ENCODE peak calls at places on chromosomes 4 and X, in seven cellular contexts. J, X, Q, R, B, G and C are unnamed samples.

GRCh38 chr4:148445071-148445902 is 3.1 kb upstream of the NR3C2 start:
- DNase-seq in J (peak), X (peak), Q (peak), R (no peak), B (peak), G (peak), C (no peak)

GRCh38 chrX:129577473-129577872 is 37.4 kb downstream of the OCRL start:
- DNase-seq in J (no peak), X (no peak), Q (peak), R (peak), B (peak), G (no peak), C (peak)

GRCh38 chr4:116599859-116600258 is 485.5 kb downstream of the TRAM1L1 start:
- DNase-seq in J (no peak), X (peak), Q (no peak), R (no peak), B (no peak), G (no peak), C (no peak)

GRCh38 chr4:39415678-39416283 is 9.1 kb downstream of the KLB start:
- DNase-seq in J (no peak), X (no peak), Q (no peak), R (no peak), B (peak), G (no peak), C (no peak)

GRCh38 chrX:140524556-140524955 is 19.7 kb upstream of the SOX3 start:
- DNase-seq in J (no peak), X (no peak), Q (no peak), R (no peak), B (no peak), G (no peak), C (peak)

GRCh38 chr4:37685726-37686372 is 327 bp downstream of the RELL1 start:
- DNase-seq in J (no peak), X (no peak), Q (peak), R (no peak), B (peak), G (peak), C (no peak)

GRCh38 chr4:180665994-180666818 is 1577.0 kb upstream of the TENM3 start:
- DNase-seq in J (no peak), X (no peak), Q (peak), R (peak), B (peak), G (no peak), C (no peak)

GRCh38 chrX:115972717-115973116 is 197.8 kb upstream of the AGTR2 start:
- DNase-seq in J (no peak), X (no peak), Q (no peak), R (no peak), B (no peak), G (no peak), C (no peak)

GRCh38 chrX:48180811-48181210 is 15.8 kb downstream of the SSX5 start:
- DNase-seq in J (no peak), X (no peak), Q (no peak), R (no peak), B (no peak), G (no peak), C (no peak)

GRCh38 chr4:176833416-176833815 is 40.7 kb upstream of the VEGFC start:
- DNase-seq in J (no peak), X (no peak), Q (no peak), R (no peak), B (peak), G (no peak), C (no peak)

GRCh38 chrX:102959471-102959870 is 22.4 kb downstream of the RAB40AL start:
- DNase-seq in J (no peak), X (no peak), Q (no peak), R (no peak), B (peak), G (no peak), C (peak)

GRCh38 chrX:42708222-42708621 is 69.7 kb downstream of the PPP1R2C start:
- DNase-seq in J (no peak), X (no peak), Q (no peak), R (no peak), B (peak), G (no peak), C (peak)

GRCh38 chr4:3674479-3674851 is 91.7 kb upstream of the ADRA2C start:
- DNase-seq in J (no peak), X (peak), Q (no peak), R (no peak), B (no peak), G (no peak), C (no peak)

GRCh38 chr4:181757921-181758320 is 485.3 kb upstream of the TENM3 start:
- DNase-seq in J (no peak), X (no peak), Q (no peak), R (no peak), B (no peak), G (no peak), C (no peak)

GRCh38 chr4:75633846-75634245 is 3.5 kb upstream of the CDKL2 start:
- DNase-seq in J (no peak), X (no peak), Q (no peak), R (no peak), B (no peak), G (no peak), C (no peak)

GRCh38 chr4:75630932-75631320 is 598 bp upstream of the CDKL2 start:
- DNase-seq in J (no peak), X (no peak), Q (no peak), R (no peak), B (no peak), G (no peak), C (no peak)

GRCh38 chr4:75634281-75634680 is 4.0 kb upstream of the CDKL2 start:
- DNase-seq in J (no peak), X (no peak), Q (no peak), R (no peak), B (no peak), G (no peak), C (no peak)

GRCh38 chr4:75629239-75629638 is 1.1 kb downstream of the CDKL2 start:
- DNase-seq in J (no peak), X (no peak), Q (no peak), R (no peak), B (no peak), G (no peak), C (no peak)

GRCh38 chr4:75630174-75630931 is at the start of gene CDKL2:
- DNase-seq in J (peak), X (peak), Q (peak), R (no peak), B (peak), G (peak), C (no peak)
- H3K4me3 ChIP-seq in J (peak), X (peak), Q (peak), R (peak), B (peak), G (peak), C (peak)

DNA sequence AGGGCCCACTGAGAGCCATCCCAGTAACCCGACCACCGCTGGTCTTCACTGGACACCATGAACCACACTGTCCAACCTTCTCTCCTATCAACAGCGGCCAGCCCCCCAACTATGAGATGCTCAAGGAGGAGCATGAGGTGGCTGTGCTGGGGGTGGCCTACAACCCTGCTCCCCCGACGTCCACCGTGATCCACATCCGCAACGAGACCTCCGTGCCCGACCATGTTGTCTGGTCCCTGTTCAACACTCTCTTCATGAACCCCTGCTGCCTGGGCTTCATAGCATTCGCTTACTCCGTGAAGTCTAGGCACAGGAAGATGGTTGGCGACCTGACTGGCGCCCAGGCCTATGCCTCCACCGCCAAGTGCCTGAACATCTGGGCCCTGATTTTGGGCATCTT is 423.8 kb upstream of the EPHA5 start:
- DNase-seq in J (no peak), X (no peak), Q (no peak), R (no peak), B (no peak), G (no peak), C (no peak)
- H3K4me3 ChIP-seq in J (no peak), X (no peak), Q (no peak), R (no peak), B (no peak), G (no peak), C (no peak)

GRCh38 chr4:54659213-54660144 is 1.7 kb downstream of the KIT start:
- DNase-seq in J (peak), X (no peak), Q (peak), R (no peak), B (peak), G (no peak), C (no peak)

GRCh38 chr4:54660145-54660535 is 2.4 kb downstream of the KIT start:
- DNase-seq in J (no peak), X (no peak), Q (no peak), R (no peak), B (no peak), G (no peak), C (no peak)

GRCh38 chr4:54657194-54657555 is 582 bp upstream of the KIT start:
- DNase-seq in J (peak), X (no peak), Q (peak), R (no peak), B (no peak), G (no peak), C (no peak)

GRCh38 chr4:54658321-54659093 is 750 bp downstream of the KIT start:
- DNase-seq in J (peak), X (peak), Q (peak), R (no peak), B (peak), G (no peak), C (no peak)

DNA sequence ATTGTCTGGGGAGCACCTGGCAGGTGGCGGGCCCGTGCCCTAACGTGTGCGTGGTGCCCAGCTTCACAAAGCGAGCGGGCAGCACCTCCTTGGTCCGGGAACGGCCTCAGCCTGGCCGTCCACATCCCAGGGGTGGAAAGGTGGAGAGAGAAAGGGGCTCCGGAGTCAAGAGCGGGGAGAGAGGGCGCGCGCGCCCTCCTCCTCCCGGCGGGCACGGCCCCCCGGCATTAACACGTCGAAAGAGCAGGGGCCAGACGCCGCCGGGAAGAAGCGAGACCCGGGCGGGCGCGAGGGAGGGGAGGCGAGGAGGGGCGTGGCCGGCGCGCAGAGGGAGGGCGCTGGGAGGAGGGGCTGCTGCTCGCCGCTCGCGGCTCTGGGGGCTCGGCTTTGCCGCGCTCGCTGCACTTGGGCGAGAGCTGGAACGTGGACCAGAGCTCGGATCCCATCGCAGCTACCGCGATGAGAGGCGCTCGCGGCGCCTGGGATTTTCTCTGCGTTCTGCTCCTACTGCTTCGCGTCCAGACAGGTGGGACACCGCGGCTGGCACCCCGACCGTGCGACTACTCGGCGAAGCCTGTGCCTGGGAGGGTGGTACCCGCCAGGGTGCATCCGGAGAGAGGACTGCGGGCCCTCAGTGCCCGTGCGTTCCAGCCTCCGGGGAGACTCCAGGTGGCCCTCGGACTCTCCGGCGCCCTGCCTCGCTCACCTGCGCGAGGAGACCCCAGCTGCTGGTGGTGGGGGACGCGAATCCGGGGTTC is at the start of gene KIT:
- DNase-seq in J (peak), X (peak), Q (peak), R (no peak), B (peak), G (no peak), C (no peak)
- H3K4me3 ChIP-seq in J (peak), X (peak), Q (peak), R (peak), B (peak), G (peak), C (peak)

DNA sequence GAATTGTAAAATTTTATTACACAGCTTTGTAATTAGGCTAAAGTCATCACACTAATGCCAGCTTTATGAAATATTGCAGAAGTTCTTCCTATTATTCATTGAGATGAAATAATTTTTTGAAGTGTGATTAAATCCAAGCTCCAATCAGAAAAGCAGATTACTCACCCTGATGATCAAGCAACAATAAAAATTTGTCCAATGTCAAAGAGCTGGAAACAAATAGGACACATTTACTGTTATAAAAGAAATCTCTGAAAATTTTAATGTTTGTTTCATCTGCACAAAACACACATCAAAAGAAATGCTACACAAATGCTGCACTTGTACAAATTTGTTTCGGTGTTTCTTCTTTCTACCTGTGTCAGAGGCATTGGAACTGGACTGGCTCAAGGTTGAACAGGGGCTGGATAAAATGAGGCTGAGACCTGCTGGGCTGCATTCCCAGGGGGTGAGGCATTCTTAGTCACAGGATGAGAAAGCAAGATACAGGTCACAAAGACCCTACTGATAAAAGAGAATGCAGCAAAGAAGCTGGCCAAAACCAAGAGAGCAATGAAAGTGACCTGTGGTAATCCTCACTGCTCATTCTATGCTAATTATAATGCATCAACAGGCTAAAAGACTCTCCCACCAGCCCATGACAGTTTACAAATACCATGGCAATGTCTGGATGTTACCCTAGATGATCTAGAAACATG is 78.3 kb downstream of the GASK1B start:
- DNase-seq in J (peak), X (no peak), Q (no peak), R (peak), B (peak), G (no peak), C (peak)
- H3K4me3 ChIP-seq in J (no peak), X (no peak), Q (no peak), R (no peak), B (no peak), G (no peak), C (no peak)

GRCh38 chr4:47646372-47646771 is 161.3 kb downstream of the ATP10D start:
- DNase-seq in J (no peak), X (no peak), Q (no peak), R (no peak), B (no peak), G (no peak), C (no peak)
- H3K4me3 ChIP-seq in J (no peak), X (no peak), Q (no peak), R (no peak), B (no peak), G (no peak), C (no peak)

GRCh38 chr4:88780389-88780788 is 82.8 kb upstream of the NAP1L5 start:
- DNase-seq in J (no peak), X (no peak), Q (no peak), R (no peak), B (no peak), G (no peak), C (no peak)
- H3K4me3 ChIP-seq in J (no peak), X (no peak), Q (no peak), R (no peak), B (no peak), G (no peak), C (no peak)

DNA sequence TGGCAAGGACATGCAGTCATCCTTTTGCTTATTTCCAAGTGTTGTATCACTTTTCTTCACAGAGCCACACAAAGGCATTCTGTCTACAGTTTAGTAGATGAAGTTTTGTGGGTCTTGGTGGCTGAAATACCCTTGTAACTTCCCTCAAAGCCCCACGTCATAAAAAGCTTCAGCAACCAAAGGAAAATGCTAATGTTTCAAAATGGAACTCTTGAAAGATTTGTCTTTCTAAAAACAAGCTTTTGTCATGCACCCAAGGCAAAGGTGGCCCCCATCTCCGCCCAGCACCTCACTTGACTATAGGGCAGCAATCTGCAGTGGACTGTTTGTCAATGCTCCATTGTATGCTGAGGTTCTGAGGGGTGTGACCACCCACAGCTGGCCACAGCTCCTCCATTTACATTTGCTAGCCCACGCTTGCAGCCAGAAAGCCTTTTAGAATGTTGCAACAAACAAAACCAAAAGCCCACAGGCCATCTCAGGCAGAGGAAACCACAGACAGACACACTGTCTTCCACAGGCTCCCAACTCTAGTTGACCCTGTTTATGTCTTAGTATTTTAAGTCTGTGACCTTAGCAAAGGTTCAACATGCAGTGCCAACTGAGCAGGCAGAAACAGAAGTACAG is 87.2 kb upstream of the FAM9C start:
- DNase-seq in J (no peak), X (no peak), Q (no peak), R (no peak), B (no peak), G (no peak), C (no peak)
- H3K4me3 ChIP-seq in J (no peak), X (no peak), Q (no peak), R (no peak), B (no peak), G (no peak), C (no peak)